ENCODE peak calls at places on chromosomes 11 and 22, in eight cellular contexts. I is lower lobe of right lung, J is left lung, Q is heart right ventricle, U is upper lobe of right lung, W is GM12878, V is GM23338, X is aorta. F is an unnamed sample.
A peak's percentile ranks its signal among the peaks of the same experiment; 100 is the strongest.

GRCh38 chr11:76424379-76424778 is 20.4 kb upstream of the EMSY start:
- ATAC-seq in I (no peak), J (no peak), Q (no peak), U (no peak), W (peak; percentile 92), V (no peak), X (no peak), F (no peak)

GRCh38 chr11:13261600-13262061 is 16.0 kb upstream of the BMAL1 start:
- ATAC-seq in I (peak; percentile 59), J (peak; percentile 63), Q (peak; percentile 81), U (peak; percentile 50), W (no peak), V (peak; percentile 17), X (peak; percentile 70), F (peak; percentile 90)

GRCh38 chr11:34783816-34784317 is 132.3 kb downstream of the APIP start:
- ATAC-seq in I (no peak), J (no peak), Q (no peak), U (no peak), W (no peak), V (no peak), X (no peak), F (no peak)

GRCh38 chr11:119363874-119364590 is 17.5 kb downstream of the USP2 start:
- ATAC-seq in I (peak; percentile 83), J (peak; percentile 63), Q (peak; percentile 22), U (peak; percentile 79), W (peak; percentile 53), V (peak; percentile 59), X (peak; percentile 71), F (peak; percentile 64)

GRCh38 chr11:128424867-128425285 is 162.5 kb downstream of the ETS1 start:
- ATAC-seq in I (peak; percentile 68), J (peak; percentile 64), Q (peak; percentile 70), U (peak; percentile 63), W (no peak), V (no peak), X (peak; percentile 80), F (peak; percentile 62)

GRCh38 chr11:13287026-13287425 is 9.4 kb downstream of the BMAL1 start:
- ATAC-seq in I (peak; percentile 59), J (peak; percentile 24), Q (no peak), U (peak; percentile 69), W (peak; percentile 69), V (no peak), X (no peak), F (no peak)

GRCh38 chr11:61571869-61572268 is 9.0 kb downstream of the SYT7 start:
- ATAC-seq in I (no peak), J (no peak), Q (peak; percentile 35), U (no peak), W (no peak), V (no peak), X (no peak), F (no peak)

GRCh38 chr11:118216621-118217526 is 7.9 kb downstream of the JAML start:
- ATAC-seq in I (no peak), J (no peak), Q (no peak), U (no peak), W (peak; percentile 82), V (no peak), X (no peak), F (no peak)

GRCh38 chr11:19242184-19242932 is 1.6 kb upstream of the E2F8 start:
- ATAC-seq in I (no peak), J (peak; percentile 4), Q (no peak), U (peak; percentile 1), W (no peak), V (peak; percentile 16), X (no peak), F (no peak)

GRCh38 chr11:25981998-25982397 is 349.9 kb upstream of the ANO3 start:
- ATAC-seq in I (peak; percentile 67), J (peak; percentile 87), Q (peak; percentile 91), U (peak; percentile 75), W (peak; percentile 98), V (peak; percentile 90), X (peak; percentile 83), F (peak; percentile 50)

GRCh38 chr11:121368504-121368903 is 75.9 kb downstream of the SC5D start:
- ATAC-seq in I (no peak), J (no peak), Q (no peak), U (no peak), W (peak; percentile 5), V (no peak), X (no peak), F (no peak)
- H3K4me3 ChIP-seq in I (no peak overlapping the region), J (no peak overlapping the region), Q (no peak overlapping the region), U (no peak overlapping the region), W (peak overlapping the region; percentile 24), V (no peak overlapping the region), X (no peak overlapping the region), F (no peak overlapping the region)

GRCh38 chr11:113082501-113082900 is 121.3 kb downstream of the NCAM1 start:
- ATAC-seq in I (no peak), J (no peak), Q (no peak), U (no peak), W (no peak), V (no peak), X (no peak), F (no peak)
- H3K27ac ChIP-seq in I (no peak overlapping the region), J (no peak overlapping the region), Q (no peak overlapping the region), U (no peak overlapping the region), W (no peak overlapping the region), V (no peak overlapping the region), X (no peak overlapping the region), F (no peak overlapping the region)

GRCh38 chr11:68146704-68147474 is 25.7 kb upstream of the CHKA start:
- ATAC-seq in I (peak; percentile 73), J (peak; percentile 63), Q (peak; percentile 69), U (peak; percentile 68), W (no peak), V (peak; percentile 14), X (peak; percentile 30), F (no peak)
- H3K4me3 ChIP-seq in I (no peak overlapping the region), J (no peak overlapping the region), Q (no peak overlapping the region), U (no peak overlapping the region), W (no peak overlapping the region), V (no peak overlapping the region), X (no peak overlapping the region), F (no peak overlapping the region)

GRCh38 chr11:92702771-92703170 is 266.7 kb upstream of the MTNR1B start:
- ATAC-seq in I (no peak), J (no peak), Q (no peak), U (no peak), W (no peak), V (no peak), X (no peak), F (no peak)
- H3K27ac ChIP-seq in I (no peak overlapping the region), J (no peak overlapping the region), Q (no peak overlapping the region), U (no peak overlapping the region), W (no peak overlapping the region), V (no peak overlapping the region), X (no peak overlapping the region), F (no peak overlapping the region)

DNA sequence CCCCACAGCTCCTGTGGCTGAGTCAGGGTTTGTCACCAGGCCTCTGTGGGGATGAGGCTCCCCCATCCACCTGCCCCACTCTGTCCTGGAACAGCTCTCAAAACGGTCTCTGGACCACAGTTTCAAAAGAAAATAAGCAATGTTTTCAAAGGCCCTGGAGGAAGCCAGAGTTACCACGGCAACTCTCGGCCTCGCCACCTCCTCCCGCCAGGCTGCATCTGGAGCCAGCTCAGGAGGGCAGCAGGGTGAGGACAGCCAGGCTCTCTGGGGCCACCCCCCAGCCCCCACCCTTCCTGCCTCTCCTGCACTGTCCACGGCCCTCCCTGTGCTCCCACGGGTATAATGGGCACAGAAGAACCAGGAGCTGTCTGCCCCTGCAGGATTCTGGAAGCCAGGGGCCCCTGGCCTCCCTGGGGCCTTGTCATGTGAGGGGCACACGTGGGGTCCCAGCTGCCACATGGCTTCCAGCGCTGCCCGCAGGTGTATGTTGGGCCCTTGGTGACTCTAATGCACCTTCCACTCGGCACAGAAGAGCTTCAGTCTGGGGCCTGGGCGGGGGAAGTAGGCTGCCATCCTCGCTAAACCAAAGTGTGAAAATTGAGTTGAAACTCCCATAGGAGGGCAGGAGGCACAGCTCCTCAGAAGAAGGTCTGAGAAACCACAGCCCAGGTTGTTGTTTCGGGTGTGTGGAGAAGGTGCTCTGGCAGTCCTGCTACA is 10.3 kb downstream of the CD81 start:
- ATAC-seq in I (no peak), J (no peak), Q (no peak), U (no peak), W (peak; percentile 9), V (no peak), X (no peak), F (peak; percentile 14)
- H3K4me3 ChIP-seq in I (peak overlapping the region; percentile 11), J (no peak overlapping the region), Q (no peak overlapping the region), U (no peak overlapping the region), W (peak overlapping the region; percentile 46), V (no peak overlapping the region), X (no peak overlapping the region), F (no peak overlapping the region)

GRCh38 chr22:43295660-43296059 is 47.5 kb downstream of the SCUBE1 start:
- ATAC-seq in I (no peak), J (no peak), Q (no peak), U (peak; percentile 44), W (no peak), V (peak; percentile 16), X (no peak), F (no peak)
- H3K27ac ChIP-seq in I (peak overlapping the region; percentile 62), J (peak overlapping the region; percentile 62), Q (no peak overlapping the region), U (peak overlapping the region; percentile 42), W (no peak overlapping the region), V (no peak overlapping the region), X (no peak overlapping the region), F (peak overlapping the region; percentile 31)

DNA sequence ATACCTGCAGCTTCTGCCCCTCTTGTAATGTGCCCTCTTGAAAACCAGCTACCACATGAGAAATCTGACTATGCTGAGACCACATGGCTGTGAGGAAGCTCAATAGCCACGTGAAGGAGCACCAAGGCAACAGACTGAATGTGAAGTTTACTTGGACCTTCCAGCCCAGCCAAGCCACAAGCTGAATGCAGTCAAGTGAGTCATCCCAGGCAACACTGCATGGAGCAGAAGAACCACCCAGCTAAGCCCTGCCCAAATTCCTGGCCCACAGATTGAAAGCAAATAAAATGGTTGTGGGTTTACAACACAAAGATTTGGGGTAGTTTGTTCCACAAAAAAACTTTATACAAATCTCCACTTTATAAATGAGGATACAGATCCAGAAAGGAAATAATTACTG is 114.5 kb downstream of the TIMP3 start:
- ATAC-seq in I (no peak), J (no peak), Q (no peak), U (no peak), W (no peak), V (no peak), X (no peak), F (no peak)
- H3K4me3 ChIP-seq in I (no peak overlapping the region), J (no peak overlapping the region), Q (no peak overlapping the region), U (no peak overlapping the region), W (no peak overlapping the region), V (no peak overlapping the region), X (no peak overlapping the region), F (no peak overlapping the region)